ENCODE peak calls at places on chromosomes 3 and 15, in ten cellular contexts. One of them, this sample, is unnamed.

GRCh38 chr15:92650256-92650655 is 5.3 kb downstream of the FAM174B start:
- DNase-seq in activated CD8-positive, alpha-beta memory T cell treated with anti-CD3 and anti-CD28 coated beads for 48 hours: no peak
- DNase-seq in NCI-H146: no peak
- DNase-seq in HT1080: peak; percentile 5
- DNase-seq in cardiac fibroblast: no peak
- DNase-seq in astrocyte of the spinal cord: peak; percentile 32
- DNase-seq in left colon: no peak
- DNase-seq in stimulated activated CD4-positive, alpha-beta T cell treated with anti-CD3 and anti-CD28 coated beads, Interleukin-4, amount 100 ng/mL, for 1 hour: no peak
- DNase-seq in SJSA1: no peak
- DNase-seq in Right ventricle myocardium superior: no peak
- DNase-seq in this sample: no peak

GRCh38 chr3:48507256-48508061 is 3.5 kb upstream of the SHISA5 start:
- DNase-seq in Right ventricle myocardium superior: peak; percentile 62
- DNase-seq in NCI-H146: peak; percentile 80
- DNase-seq in astrocyte of the spinal cord: peak; percentile 77
- DNase-seq in HT1080: peak; percentile 91
- DNase-seq in activated CD8-positive, alpha-beta memory T cell treated with anti-CD3 and anti-CD28 coated beads for 48 hours: peak; percentile 36
- DNase-seq in left colon: peak; percentile 67
- DNase-seq in stimulated activated CD4-positive, alpha-beta T cell treated with anti-CD3 and anti-CD28 coated beads, Interleukin-4, amount 100 ng/mL, for 1 hour: peak; percentile 66
- DNase-seq in SJSA1: peak; percentile 50
- DNase-seq in cardiac fibroblast: peak; percentile 54
- DNase-seq in this sample: peak; percentile 61

GRCh38 chr15:51861557-51862350 is 32.3 kb downstream of the TMOD3 start:
- DNase-seq in left colon: no peak
- DNase-seq in SJSA1: no peak
- DNase-seq in stimulated activated CD4-positive, alpha-beta T cell treated with anti-CD3 and anti-CD28 coated beads, Interleukin-4, amount 100 ng/mL, for 1 hour: peak; percentile 43
- DNase-seq in HT1080: peak; percentile 85
- DNase-seq in Right ventricle myocardium superior: no peak
- DNase-seq in cardiac fibroblast: no peak
- DNase-seq in astrocyte of the spinal cord: no peak
- DNase-seq in NCI-H146: no peak
- DNase-seq in activated CD8-positive, alpha-beta memory T cell treated with anti-CD3 and anti-CD28 coated beads for 48 hours: no peak
- DNase-seq in this sample: no peak

GRCh38 chr3:119376758-119377157 is 82.6 kb downstream of the ARHGAP31 start:
- DNase-seq in left colon: no peak
- DNase-seq in Right ventricle myocardium superior: no peak
- DNase-seq in stimulated activated CD4-positive, alpha-beta T cell treated with anti-CD3 and anti-CD28 coated beads, Interleukin-4, amount 100 ng/mL, for 1 hour: no peak
- DNase-seq in cardiac fibroblast: peak; percentile 60
- DNase-seq in NCI-H146: no peak
- DNase-seq in SJSA1: no peak
- DNase-seq in astrocyte of the spinal cord: no peak
- DNase-seq in activated CD8-positive, alpha-beta memory T cell treated with anti-CD3 and anti-CD28 coated beads for 48 hours: no peak
- DNase-seq in HT1080: no peak
- DNase-seq in this sample: no peak

GRCh38 chr15:25641762-25642161 is 202.9 kb upstream of the UBE3A start:
- DNase-seq in Right ventricle myocardium superior: no peak
- DNase-seq in astrocyte of the spinal cord: no peak
- DNase-seq in SJSA1: peak; percentile 46
- DNase-seq in cardiac fibroblast: no peak
- DNase-seq in activated CD8-positive, alpha-beta memory T cell treated with anti-CD3 and anti-CD28 coated beads for 48 hours: no peak
- DNase-seq in left colon: no peak
- DNase-seq in NCI-H146: no peak
- DNase-seq in stimulated activated CD4-positive, alpha-beta T cell treated with anti-CD3 and anti-CD28 coated beads, Interleukin-4, amount 100 ng/mL, for 1 hour: no peak
- DNase-seq in HT1080: no peak
- DNase-seq in this sample: peak; percentile 13

GRCh38 chr3:195200010-195200822 is 70.7 kb downstream of the XXYLT1 start:
- DNase-seq in Right ventricle myocardium superior: no peak
- DNase-seq in activated CD8-positive, alpha-beta memory T cell treated with anti-CD3 and anti-CD28 coated beads for 48 hours: no peak
- DNase-seq in stimulated activated CD4-positive, alpha-beta T cell treated with anti-CD3 and anti-CD28 coated beads, Interleukin-4, amount 100 ng/mL, for 1 hour: no peak
- DNase-seq in left colon: no peak
- DNase-seq in HT1080: peak; percentile 27
- DNase-seq in SJSA1: no peak
- DNase-seq in cardiac fibroblast: no peak
- DNase-seq in NCI-H146: no peak
- DNase-seq in astrocyte of the spinal cord: no peak
- DNase-seq in this sample: no peak

GRCh38 chr3:186427627-186428026 is 65.6 kb upstream of the DGKG start:
- DNase-seq in left colon: no peak
- DNase-seq in activated CD8-positive, alpha-beta memory T cell treated with anti-CD3 and anti-CD28 coated beads for 48 hours: no peak
- DNase-seq in NCI-H146: peak; percentile 65
- DNase-seq in Right ventricle myocardium superior: peak; percentile 50
- DNase-seq in HT1080: peak; percentile 19
- DNase-seq in SJSA1: no peak
- DNase-seq in cardiac fibroblast: peak; percentile 27
- DNase-seq in stimulated activated CD4-positive, alpha-beta T cell treated with anti-CD3 and anti-CD28 coated beads, Interleukin-4, amount 100 ng/mL, for 1 hour: no peak
- DNase-seq in astrocyte of the spinal cord: peak; percentile 30
- DNase-seq in this sample: peak; percentile 36

GRCh38 chr15:87033056-87033455 is 953.4 kb downstream of the AGBL1 start:
- DNase-seq in Right ventricle myocardium superior: no peak
- DNase-seq in cardiac fibroblast: peak; percentile 56
- DNase-seq in left colon: no peak
- DNase-seq in astrocyte of the spinal cord: no peak
- DNase-seq in SJSA1: no peak
- DNase-seq in activated CD8-positive, alpha-beta memory T cell treated with anti-CD3 and anti-CD28 coated beads for 48 hours: no peak
- DNase-seq in NCI-H146: no peak
- DNase-seq in HT1080: peak; percentile 8
- DNase-seq in stimulated activated CD4-positive, alpha-beta T cell treated with anti-CD3 and anti-CD28 coated beads, Interleukin-4, amount 100 ng/mL, for 1 hour: no peak
- DNase-seq in this sample: no peak

GRCh38 chr3:35635931-35636683 is 3.2 kb upstream of the ARPP21 start:
- DNase-seq in activated CD8-positive, alpha-beta memory T cell treated with anti-CD3 and anti-CD28 coated beads for 48 hours: no peak
- DNase-seq in SJSA1: no peak
- DNase-seq in Right ventricle myocardium superior: no peak
- DNase-seq in NCI-H146: no peak
- DNase-seq in HT1080: no peak
- DNase-seq in cardiac fibroblast: no peak
- DNase-seq in stimulated activated CD4-positive, alpha-beta T cell treated with anti-CD3 and anti-CD28 coated beads, Interleukin-4, amount 100 ng/mL, for 1 hour: no peak
- DNase-seq in astrocyte of the spinal cord: no peak
- DNase-seq in left colon: no peak
- DNase-seq in this sample: no peak

GRCh38 chr15:101066501-101067408 is 147.6 kb downstream of the LRRK1 start:
- DNase-seq in NCI-H146: no peak
- DNase-seq in activated CD8-positive, alpha-beta memory T cell treated with anti-CD3 and anti-CD28 coated beads for 48 hours: no peak
- DNase-seq in stimulated activated CD4-positive, alpha-beta T cell treated with anti-CD3 and anti-CD28 coated beads, Interleukin-4, amount 100 ng/mL, for 1 hour: no peak
- DNase-seq in astrocyte of the spinal cord: no peak
- DNase-seq in left colon: no peak
- DNase-seq in cardiac fibroblast: no peak
- DNase-seq in Right ventricle myocardium superior: no peak
- DNase-seq in SJSA1: no peak
- DNase-seq in HT1080: no peak
- DNase-seq in this sample: no peak

GRCh38 chr15:95742256-95742655 is 588.2 kb upstream of the NR2F2 start:
- DNase-seq in left colon: no peak
- DNase-seq in NCI-H146: no peak
- DNase-seq in cardiac fibroblast: no peak
- DNase-seq in astrocyte of the spinal cord: no peak
- DNase-seq in SJSA1: no peak
- DNase-seq in activated CD8-positive, alpha-beta memory T cell treated with anti-CD3 and anti-CD28 coated beads for 48 hours: no peak
- DNase-seq in Right ventricle myocardium superior: no peak
- DNase-seq in stimulated activated CD4-positive, alpha-beta T cell treated with anti-CD3 and anti-CD28 coated beads, Interleukin-4, amount 100 ng/mL, for 1 hour: no peak
- DNase-seq in HT1080: no peak
- DNase-seq in this sample: no peak

GRCh38 chr3:124034016-124034808 is 42.3 kb upstream of the ROPN1 start:
- DNase-seq in activated CD8-positive, alpha-beta memory T cell treated with anti-CD3 and anti-CD28 coated beads for 48 hours: no peak
- DNase-seq in cardiac fibroblast: peak; percentile 7
- DNase-seq in NCI-H146: peak; percentile 70
- DNase-seq in astrocyte of the spinal cord: peak; percentile 3
- DNase-seq in SJSA1: peak; percentile 33
- DNase-seq in stimulated activated CD4-positive, alpha-beta T cell treated with anti-CD3 and anti-CD28 coated beads, Interleukin-4, amount 100 ng/mL, for 1 hour: peak; percentile 6
- DNase-seq in Right ventricle myocardium superior: peak; percentile 39
- DNase-seq in HT1080: peak; percentile 50
- DNase-seq in left colon: peak; percentile 34
- DNase-seq in this sample: no peak

GRCh38 chr3:106333911-106334618 is 465.3 kb upstream of the CBLB start:
- DNase-seq in stimulated activated CD4-positive, alpha-beta T cell treated with anti-CD3 and anti-CD28 coated beads, Interleukin-4, amount 100 ng/mL, for 1 hour: peak; percentile 46
- DNase-seq in activated CD8-positive, alpha-beta memory T cell treated with anti-CD3 and anti-CD28 coated beads for 48 hours: no peak
- DNase-seq in astrocyte of the spinal cord: peak; percentile 88
- DNase-seq in left colon: no peak
- DNase-seq in HT1080: peak; percentile 47
- DNase-seq in SJSA1: no peak
- DNase-seq in NCI-H146: no peak
- DNase-seq in Right ventricle myocardium superior: no peak
- DNase-seq in cardiac fibroblast: peak; percentile 53
- DNase-seq in this sample: no peak

GRCh38 chr15:74312445-74313007 is 54.9 kb downstream of the CYP11A1 start:
- DNase-seq in HT1080: no peak
- DNase-seq in NCI-H146: peak; percentile 94
- DNase-seq in stimulated activated CD4-positive, alpha-beta T cell treated with anti-CD3 and anti-CD28 coated beads, Interleukin-4, amount 100 ng/mL, for 1 hour: no peak
- DNase-seq in astrocyte of the spinal cord: no peak
- DNase-seq in left colon: no peak
- DNase-seq in SJSA1: no peak
- DNase-seq in cardiac fibroblast: no peak
- DNase-seq in activated CD8-positive, alpha-beta memory T cell treated with anti-CD3 and anti-CD28 coated beads for 48 hours: no peak
- DNase-seq in Right ventricle myocardium superior: no peak
- DNase-seq in this sample: no peak

GRCh38 chr15:68421798-68422402 is 10.1 kb downstream of the ITGA11 start:
- DNase-seq in left colon: no peak
- DNase-seq in stimulated activated CD4-positive, alpha-beta T cell treated with anti-CD3 and anti-CD28 coated beads, Interleukin-4, amount 100 ng/mL, for 1 hour: no peak
- DNase-seq in activated CD8-positive, alpha-beta memory T cell treated with anti-CD3 and anti-CD28 coated beads for 48 hours: no peak
- DNase-seq in astrocyte of the spinal cord: peak; percentile 60
- DNase-seq in Right ventricle myocardium superior: no peak
- DNase-seq in SJSA1: no peak
- DNase-seq in cardiac fibroblast: no peak
- DNase-seq in HT1080: no peak
- DNase-seq in NCI-H146: no peak
- DNase-seq in this sample: no peak

GRCh38 chr3:138943724-138944131 is 3.2 kb downstream of the FOXL2 start:
- DNase-seq in SJSA1: peak; percentile 37
- DNase-seq in NCI-H146: no peak
- DNase-seq in HT1080: no peak
- DNase-seq in stimulated activated CD4-positive, alpha-beta T cell treated with anti-CD3 and anti-CD28 coated beads, Interleukin-4, amount 100 ng/mL, for 1 hour: no peak
- DNase-seq in left colon: no peak
- DNase-seq in activated CD8-positive, alpha-beta memory T cell treated with anti-CD3 and anti-CD28 coated beads for 48 hours: no peak
- DNase-seq in astrocyte of the spinal cord: peak; percentile 66
- DNase-seq in cardiac fibroblast: no peak
- DNase-seq in Right ventricle myocardium superior: no peak
- DNase-seq in this sample: no peak

GRCh38 chr3:17054944-17055343 is 170.2 kb downstream of the PLCL2 start:
- DNase-seq in left colon: no peak
- DNase-seq in NCI-H146: no peak
- DNase-seq in Right ventricle myocardium superior: no peak
- DNase-seq in HT1080: no peak
- DNase-seq in SJSA1: no peak
- DNase-seq in cardiac fibroblast: no peak
- DNase-seq in activated CD8-positive, alpha-beta memory T cell treated with anti-CD3 and anti-CD28 coated beads for 48 hours: no peak
- DNase-seq in stimulated activated CD4-positive, alpha-beta T cell treated with anti-CD3 and anti-CD28 coated beads, Interleukin-4, amount 100 ng/mL, for 1 hour: no peak
- DNase-seq in astrocyte of the spinal cord: no peak
- DNase-seq in this sample: no peak

GRCh38 chr3:81743096-81744025 is 18.1 kb downstream of the GBE1 start:
- DNase-seq in stimulated activated CD4-positive, alpha-beta T cell treated with anti-CD3 and anti-CD28 coated beads, Interleukin-4, amount 100 ng/mL, for 1 hour: no peak
- DNase-seq in left colon: no peak
- DNase-seq in SJSA1: peak; percentile 93
- DNase-seq in NCI-H146: no peak
- DNase-seq in activated CD8-positive, alpha-beta memory T cell treated with anti-CD3 and anti-CD28 coated beads for 48 hours: no peak
- DNase-seq in HT1080: peak; percentile 85
- DNase-seq in Right ventricle myocardium superior: no peak
- DNase-seq in cardiac fibroblast: peak; percentile 99
- DNase-seq in astrocyte of the spinal cord: peak; percentile 96
- DNase-seq in this sample: peak; percentile 37